ENCODE peak calls at places on chromosomes 4 and X, in seven cellular contexts. Q is H54, D is neuronal stem cell, M is naive B cell, U is sigmoid colon, I is H4, F is AG09309. P is an unnamed sample.

GRCh38 chrX:136202889-136203288 is 48.3 kb downstream of the MAP7D3 start:
- DNase-seq in Q (no peak), D (no peak), M (no peak), U (no peak), I (no peak), F (peak; percentile 66), P (no peak)

GRCh38 chrX:46330981-46331380 is 214.2 kb downstream of the ZNF674 start:
- DNase-seq in Q (no peak), D (no peak), M (no peak), U (no peak), I (no peak), F (no peak), P (no peak)

GRCh38 chr4:57691370-57691769 is 581.2 kb upstream of the IGFBP7 start:
- DNase-seq in Q (no peak), D (no peak), M (no peak), U (no peak), I (no peak), F (no peak), P (no peak)

GRCh38 chrX:40018021-40018420 is 79.7 kb downstream of the BCOR start:
- DNase-seq in Q (no peak), D (no peak), M (no peak), U (no peak), I (no peak), F (no peak), P (no peak)

GRCh38 chr4:13207224-13207623 is 276.9 kb downstream of the RAB28 start:
- DNase-seq in Q (no peak), D (no peak), M (no peak), U (no peak), I (no peak), F (no peak), P (no peak)

GRCh38 chrX:1316527-1316926 is 20.1 kb upstream of the IL3RA start:
- DNase-seq in Q (no peak), D (no peak), M (no peak), U (peak; percentile 79), I (no peak), F (no peak), P (no peak)

GRCh38 chr4:75235359-75235951 is 278.7 kb downstream of the RCHY1 start:
- DNase-seq in Q (no peak), D (no peak), M (peak; percentile 29), U (no peak), I (no peak), F (no peak), P (no peak)

GRCh38 chr4:100278567-100278966 is 88.3 kb upstream of the DDIT4L start:
- DNase-seq in Q (no peak), D (no peak), M (no peak), U (no peak), I (no peak), F (no peak), P (no peak)

GRCh38 chr4:2250003-2250763 is 8.3 kb upstream of the HAUS3 start:
- DNase-seq in Q (no peak), D (no peak), M (no peak), U (no peak), I (no peak), F (no peak), P (no peak)

GRCh38 chr4:28167411-28167810 is 1306.8 kb downstream of the STIM2 start:
- DNase-seq in Q (no peak), D (no peak), M (no peak), U (no peak), I (peak; percentile 8), F (no peak), P (no peak)

GRCh38 chrX:141278306-141278705 is 36.0 kb upstream of the SPANXC start:
- DNase-seq in Q (no peak), D (peak; percentile 0), M (no peak), U (no peak), I (peak; percentile 6), F (no peak), P (peak; percentile 56)

GRCh38 chr4:28287837-28288236 is 1427.2 kb downstream of the STIM2 start:
- DNase-seq in Q (peak; percentile 7), D (no peak), M (no peak), U (no peak), I (peak; percentile 15), F (peak; percentile 99), P (peak; percentile 7)

P was measured in lung microvascular endothelial cell.